ENCODE peak calls at places on chromosomes 2 and 18, in seven cellular contexts. M is HepG2, R is stomach, F is upper lobe of left lung, O is right lobe of liver, Q is adrenal gland, U is ovary. H is an unnamed sample.
A peak's percentile ranks its signal among the peaks of the same experiment; 100 is the strongest.

GRCh38 chr2:225074366-225074765 is 32.1 kb upstream of the DOCK10 start:
- DNase-seq in M (no peak), U (no peak), R (no peak), O (no peak), F (no peak), Q (no peak), H (no peak)

GRCh38 chr2:146457221-146457620 is 1387.6 kb upstream of the ACVR2A start:
- DNase-seq in F (no peak), R (no peak), U (no peak), M (no peak), Q (no peak), O (no peak), H (no peak)

GRCh38 chr2:61421611-61422010 is 49.3 kb downstream of the USP34 start:
- DNase-seq in Q (no peak), M (no peak), U (no peak), R (no peak), F (peak; percentile 78), O (no peak), H (no peak)

GRCh38 chr18:10320848-10321247 is 133.6 kb upstream of the APCDD1 start:
- DNase-seq in F (no peak), M (no peak), O (no peak), Q (no peak), U (no peak), R (no peak), H (peak; percentile 7)

GRCh38 chr2:9982248-9982647 is 30.8 kb downstream of the GRHL1 start:
- DNase-seq in M (no peak), F (no peak), Q (no peak), R (no peak), U (no peak), O (no peak), H (no peak)

GRCh38 chr2:199772693-199772976 is 78.4 kb downstream of the FTCDNL1 start:
- DNase-seq in R (no peak), M (no peak), F (no peak), O (no peak), U (no peak), Q (no peak), H (no peak)

GRCh38 chr2:137943035-137943830 is 21.0 kb upstream of the HNMT start:
- DNase-seq in O (peak; percentile 22), Q (no peak), F (no peak), M (peak; percentile 100), R (no peak), U (no peak), H (no peak)

GRCh38 chr2:101474752-101475384 is at the start of gene RFX8:
- DNase-seq in F (no peak), Q (no peak), U (no peak), O (no peak), R (no peak), M (peak; percentile 53), H (peak; percentile 33)

GRCh38 chr18:3867252-3867651 is 417.3 kb downstream of the TGIF1 start:
- DNase-seq in Q (no peak), U (no peak), R (no peak), F (no peak), M (no peak), O (no peak), H (no peak)

GRCh38 chr2:25388491-25388890 is 46.8 kb upstream of the DNMT3A start:
- DNase-seq in O (no peak), U (no peak), R (no peak), M (no peak), F (no peak), Q (no peak), H (no peak)

GRCh38 chr2:46847726-46848421 is 67.7 kb downstream of the MCFD2 start:
- DNase-seq in Q (no peak), U (peak; percentile 52), R (no peak), F (no peak), O (peak; percentile 16), M (no peak), H (no peak)

GRCh38 chr18:13425357-13426095 is 207.0 kb downstream of the LDLRAD4 start:
- DNase-seq in R (no peak), U (no peak), M (no peak), Q (no peak), F (no peak), O (no peak), H (no peak)

GRCh38 chr2:198127627-198128026 is 323.2 kb downstream of the PLCL1 start:
- DNase-seq in R (no peak), F (no peak), O (peak; percentile 32), Q (peak; percentile 61), M (peak; percentile 56), U (peak; percentile 56), H (no peak)

GRCh38 chr2:48530033-48530804 is at the start of gene STON1:
- DNase-seq in R (peak; percentile 30), U (peak; percentile 82), Q (peak; percentile 41), O (peak; percentile 51), F (peak; percentile 87), M (no peak), H (no peak)

GRCh38 chr2:207046642-207047213 is 107.4 kb downstream of the CPO start:
- DNase-seq in U (no peak), O (no peak), R (no peak), Q (no peak), M (no peak), F (no peak), H (peak; percentile 14)

GRCh38 chr2:63755216-63755615 is 86.5 kb upstream of the UGP2 start:
- DNase-seq in O (no peak), Q (no peak), R (no peak), U (no peak), M (no peak), F (no peak), H (no peak)

GRCh38 chr2:184654945-184655344 is 56.6 kb downstream of the ZNF804A start:
- DNase-seq in R (no peak), F (no peak), U (no peak), M (no peak), O (no peak), Q (no peak), H (no peak)

GRCh38 chr2:71067567-71068217 is 756 bp upstream of the NAGK start:
- DNase-seq in O (no peak), M (no peak), F (no peak), Q (peak; percentile 34), R (no peak), U (peak; percentile 46), H (no peak)

GRCh38 chr18:79274823-79275222 is 120.9 kb upstream of the NFATC1 start:
- DNase-seq in F (no peak), M (no peak), O (no peak), Q (no peak), U (no peak), R (no peak), H (no peak)
- H3K27ac ChIP-seq in F (no peak overlapping the region), M (no peak overlapping the region), O (no peak overlapping the region), Q (no peak overlapping the region), U (no peak overlapping the region), R (no peak overlapping the region), H (no peak overlapping the region)

GRCh38 chr2:54524236-54524991 is 68.3 kb downstream of the SPTBN1 start:
- DNase-seq in Q (peak; percentile 50), F (no peak), R (no peak), U (no peak), M (no peak), O (no peak), H (no peak)
- TF ChIP-seq POLR2A in Q (no peak), F (no peak), R (no peak), U (no peak), M (no peak), O (no peak), H (no peak)

GRCh38 chr2:168207861-168208260 is 39.5 kb downstream of the STK39 start:
- DNase-seq in F (no peak), M (no peak), U (no peak), Q (no peak), R (no peak), O (no peak), H (no peak)

GRCh38 chr2:168201211-168201610 is 46.2 kb downstream of the STK39 start:
- DNase-seq in R (no peak), M (no peak), O (no peak), U (no peak), F (no peak), Q (no peak), H (no peak)

GRCh38 chr2:168208652-168209051 is 38.7 kb downstream of the STK39 start:
- DNase-seq in Q (no peak), M (no peak), F (no peak), U (no peak), O (no peak), R (no peak), H (no peak)

GRCh38 chr2:168201722-168202121 is 45.7 kb downstream of the STK39 start:
- DNase-seq in M (no peak), Q (no peak), R (no peak), F (no peak), U (no peak), O (no peak), H (no peak)

DNA sequence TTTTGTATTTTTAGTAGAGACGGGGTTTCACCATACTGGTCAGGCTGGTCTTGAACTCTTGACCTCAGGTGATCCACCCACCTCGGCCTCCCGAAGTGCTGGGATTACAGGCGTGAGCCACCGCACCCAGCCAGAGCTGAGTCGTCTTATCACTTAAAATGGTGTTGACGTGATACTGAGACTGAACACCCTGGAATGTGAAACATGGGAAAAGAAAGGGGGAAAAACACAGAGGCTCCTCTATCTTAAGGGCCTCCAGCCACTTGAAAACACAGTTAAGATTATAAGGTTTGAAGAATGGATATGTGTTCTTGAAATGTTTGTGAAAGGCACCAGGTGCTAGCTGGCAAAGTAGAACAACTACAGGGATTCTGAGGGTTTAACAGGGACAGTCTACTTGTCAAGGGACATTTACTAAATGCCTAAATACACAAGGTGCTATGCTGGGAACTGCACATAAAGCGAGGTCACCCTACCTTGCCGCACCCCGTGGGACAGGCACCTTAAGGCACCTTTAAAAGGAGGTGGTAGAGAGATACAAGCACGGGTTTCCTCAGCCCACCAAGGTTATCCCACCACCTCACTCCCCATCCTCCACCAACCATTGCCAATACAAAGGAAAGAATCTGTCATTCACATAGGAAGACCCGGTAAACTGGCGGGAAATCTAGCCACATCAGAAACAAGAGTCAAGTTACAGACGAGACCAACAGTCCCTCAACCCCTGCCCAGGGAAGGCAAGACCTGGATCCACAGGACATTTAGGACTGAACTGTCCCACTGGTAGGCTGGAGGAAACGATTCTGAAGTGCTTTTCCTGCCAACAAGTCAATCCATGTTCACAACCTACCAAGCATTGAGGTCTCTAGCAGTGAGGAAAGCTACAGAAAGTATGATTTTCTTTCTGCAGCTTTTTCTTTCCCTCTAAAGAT is 43.4 kb downstream of the STK39 start:
- DNase-seq in R (no peak), M (no peak), F (peak; percentile 9), O (no peak), U (no peak), Q (no peak), H (no peak)
- H3K27ac ChIP-seq in R (peak overlapping the region; percentile 53), M (no peak overlapping the region), F (no peak overlapping the region), O (no peak overlapping the region), U (no peak overlapping the region), Q (no peak overlapping the region), H (no peak overlapping the region)

DNA sequence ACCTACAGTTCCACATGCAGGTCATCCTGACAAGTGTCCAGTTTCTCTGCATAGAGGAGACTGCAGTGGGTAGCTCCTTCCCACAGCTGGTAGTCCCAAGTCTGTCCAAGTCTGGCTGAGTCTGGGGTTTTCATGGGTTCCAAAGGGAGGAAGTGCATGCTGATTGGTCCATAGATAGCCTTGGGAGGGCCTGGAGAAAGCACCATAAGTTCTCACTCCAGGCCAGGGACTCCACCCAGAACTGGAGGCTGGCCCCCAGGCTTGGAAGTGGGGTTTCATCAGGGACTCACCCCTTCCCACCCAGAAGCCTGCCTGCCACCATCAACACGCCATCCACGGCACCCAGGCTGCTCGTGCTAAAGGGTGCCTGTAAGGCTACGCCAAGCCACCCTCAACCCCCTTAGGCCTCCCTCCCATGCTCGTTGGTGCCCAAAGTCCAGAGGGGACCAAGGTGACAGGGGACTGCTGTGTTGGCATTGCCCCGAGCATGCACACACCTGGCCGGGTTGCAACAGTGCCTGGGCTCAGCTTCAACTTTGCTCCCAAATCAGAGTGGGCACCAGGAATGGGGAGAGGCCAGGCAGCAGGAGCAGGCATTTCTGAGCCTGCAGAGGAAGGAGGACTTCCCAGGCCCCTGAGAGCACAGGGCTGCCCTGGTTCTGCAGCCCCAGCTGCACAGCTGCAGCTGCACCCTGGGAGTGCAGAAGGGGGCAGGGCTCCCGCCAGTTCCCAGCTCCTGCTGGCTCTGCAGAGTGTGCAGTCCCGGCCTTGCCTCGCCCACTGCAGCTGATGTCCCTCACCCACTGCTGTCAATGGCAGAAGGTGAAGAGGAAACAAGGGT is 116.5 kb upstream of the MAP2 start:
- DNase-seq in O (no peak), F (peak; percentile 41), U (no peak), M (no peak), Q (no peak), R (no peak), H (no peak)
- TF ChIP-seq POLR2A in O (no peak), F (no peak), U (no peak), M (no peak), Q (no peak), R (no peak), H (no peak)